ENCODE peak calls at places on chromosomes 3 and 15, in six cellular contexts. One of them, this sample, is unnamed.

GRCh38 chr15:70566047-70566835 is 197.1 kb downstream of the UACA start:
- DNase-seq in mesenchymal stem cell: peak
- DNase-seq in hippocampal formation: no peak
- DNase-seq in H7: peak
- DNase-seq in KBM-7: peak
- DNase-seq in activated T-cell treated with anti-CD3 and anti-CD28 coated beads, Interleukin-2, amount 50 U/mL, for 48 hours: no peak
- DNase-seq in this sample: no peak

GRCh38 chr3:4406746-4407568 is 60.1 kb downstream of the SUMF1 start:
- DNase-seq in KBM-7: no peak
- DNase-seq in H7: no peak
- DNase-seq in hippocampal formation: no peak
- DNase-seq in activated T-cell treated with anti-CD3 and anti-CD28 coated beads, Interleukin-2, amount 50 U/mL, for 48 hours: no peak
- DNase-seq in mesenchymal stem cell: no peak
- DNase-seq in this sample: no peak

GRCh38 chr15:85427286-85428028 is 47.1 kb downstream of the AKAP13 start:
- DNase-seq in activated T-cell treated with anti-CD3 and anti-CD28 coated beads, Interleukin-2, amount 50 U/mL, for 48 hours: no peak
- DNase-seq in mesenchymal stem cell: no peak
- DNase-seq in H7: no peak
- DNase-seq in hippocampal formation: no peak
- DNase-seq in KBM-7: no peak
- DNase-seq in this sample: no peak

GRCh38 chr3:122952509-122952908 is 75.1 kb downstream of the SEMA5B start:
- DNase-seq in H7: peak
- DNase-seq in KBM-7: peak
- DNase-seq in activated T-cell treated with anti-CD3 and anti-CD28 coated beads, Interleukin-2, amount 50 U/mL, for 48 hours: no peak
- DNase-seq in mesenchymal stem cell: no peak
- DNase-seq in hippocampal formation: no peak
- DNase-seq in this sample: no peak

GRCh38 chr3:148992635-148993230 is 1.4 kb downstream of the GYG1 start:
- DNase-seq in H7: peak
- DNase-seq in activated T-cell treated with anti-CD3 and anti-CD28 coated beads, Interleukin-2, amount 50 U/mL, for 48 hours: no peak
- DNase-seq in hippocampal formation: no peak
- DNase-seq in mesenchymal stem cell: no peak
- DNase-seq in KBM-7: no peak
- DNase-seq in this sample: no peak

GRCh38 chr3:187742351-187743171 is 2.7 kb downstream of the BCL6 start:
- DNase-seq in activated T-cell treated with anti-CD3 and anti-CD28 coated beads, Interleukin-2, amount 50 U/mL, for 48 hours: peak
- DNase-seq in KBM-7: peak
- DNase-seq in mesenchymal stem cell: peak
- DNase-seq in H7: peak
- DNase-seq in hippocampal formation: no peak
- DNase-seq in this sample: no peak

GRCh38 chr15:55741592-55742497 is 1.1 kb downstream of the PRTG start:
- DNase-seq in activated T-cell treated with anti-CD3 and anti-CD28 coated beads, Interleukin-2, amount 50 U/mL, for 48 hours: peak
- DNase-seq in KBM-7: peak
- DNase-seq in hippocampal formation: peak
- DNase-seq in mesenchymal stem cell: peak
- DNase-seq in H7: peak
- DNase-seq in this sample: no peak

GRCh38 chr3:122493296-122493695 is 21.4 kb downstream of the KPNA1 start:
- DNase-seq in H7: no peak
- DNase-seq in activated T-cell treated with anti-CD3 and anti-CD28 coated beads, Interleukin-2, amount 50 U/mL, for 48 hours: no peak
- DNase-seq in KBM-7: peak
- DNase-seq in mesenchymal stem cell: peak
- DNase-seq in hippocampal formation: no peak
- DNase-seq in this sample: no peak

GRCh38 chr3:170835346-170835745 is 34.6 kb downstream of the RPL22L1 start:
- DNase-seq in mesenchymal stem cell: peak
- DNase-seq in KBM-7: no peak
- DNase-seq in H7: no peak
- DNase-seq in activated T-cell treated with anti-CD3 and anti-CD28 coated beads, Interleukin-2, amount 50 U/mL, for 48 hours: no peak
- DNase-seq in hippocampal formation: no peak
- DNase-seq in this sample: no peak

GRCh38 chr15:69400850-69401249 is 13.3 kb upstream of the KIF23 start:
- DNase-seq in activated T-cell treated with anti-CD3 and anti-CD28 coated beads, Interleukin-2, amount 50 U/mL, for 48 hours: peak
- DNase-seq in H7: peak
- DNase-seq in mesenchymal stem cell: no peak
- DNase-seq in KBM-7: no peak
- DNase-seq in hippocampal formation: no peak
- DNase-seq in this sample: no peak

GRCh38 chr3:12308517-12308916 is 19.6 kb downstream of the PPARG start:
- DNase-seq in KBM-7: no peak
- DNase-seq in H7: no peak
- DNase-seq in hippocampal formation: no peak
- DNase-seq in mesenchymal stem cell: peak
- DNase-seq in activated T-cell treated with anti-CD3 and anti-CD28 coated beads, Interleukin-2, amount 50 U/mL, for 48 hours: no peak
- DNase-seq in this sample: no peak

GRCh38 chr15:70853855-70854668 is at the start of gene LARP6:
- DNase-seq in H7: peak
- DNase-seq in KBM-7: peak
- DNase-seq in hippocampal formation: peak
- DNase-seq in activated T-cell treated with anti-CD3 and anti-CD28 coated beads, Interleukin-2, amount 50 U/mL, for 48 hours: peak
- DNase-seq in mesenchymal stem cell: peak
- DNase-seq in this sample: no peak

GRCh38 chr3:111864821-111865656 is 6.0 kb downstream of the PHLDB2 start:
- DNase-seq in H7: no peak
- DNase-seq in mesenchymal stem cell: peak
- DNase-seq in hippocampal formation: no peak
- DNase-seq in KBM-7: no peak
- DNase-seq in activated T-cell treated with anti-CD3 and anti-CD28 coated beads, Interleukin-2, amount 50 U/mL, for 48 hours: no peak
- DNase-seq in this sample: no peak

GRCh38 chr15:70762469-70763119 is 764 bp downstream of the UACA start:
- DNase-seq in activated T-cell treated with anti-CD3 and anti-CD28 coated beads, Interleukin-2, amount 50 U/mL, for 48 hours: peak
- DNase-seq in hippocampal formation: no peak
- DNase-seq in mesenchymal stem cell: peak
- DNase-seq in KBM-7: peak
- DNase-seq in H7: peak
- DNase-seq in this sample: no peak

GRCh38 chr15:31803388-31803884 is 226.9 kb upstream of the CHRNA7 start:
- DNase-seq in activated T-cell treated with anti-CD3 and anti-CD28 coated beads, Interleukin-2, amount 50 U/mL, for 48 hours: peak
- DNase-seq in hippocampal formation: no peak
- DNase-seq in mesenchymal stem cell: no peak
- DNase-seq in H7: no peak
- DNase-seq in KBM-7: no peak
- DNase-seq in this sample: no peak

GRCh38 chr3:58625196-58625595 is 41.4 kb downstream of the FAM3D start:
- DNase-seq in hippocampal formation: no peak
- DNase-seq in mesenchymal stem cell: no peak
- DNase-seq in KBM-7: no peak
- DNase-seq in activated T-cell treated with anti-CD3 and anti-CD28 coated beads, Interleukin-2, amount 50 U/mL, for 48 hours: no peak
- DNase-seq in H7: no peak
- DNase-seq in this sample: no peak

GRCh38 chr15:72534522-72534921 is 60.4 kb downstream of the ARIH1 start:
- DNase-seq in mesenchymal stem cell: no peak
- DNase-seq in H7: no peak
- DNase-seq in KBM-7: no peak
- DNase-seq in hippocampal formation: no peak
- DNase-seq in activated T-cell treated with anti-CD3 and anti-CD28 coated beads, Interleukin-2, amount 50 U/mL, for 48 hours: no peak
- DNase-seq in this sample: no peak

GRCh38 chr3:100972867-100973266 is 20.4 kb downstream of the ABI3BP start:
- DNase-seq in hippocampal formation: no peak
- DNase-seq in activated T-cell treated with anti-CD3 and anti-CD28 coated beads, Interleukin-2, amount 50 U/mL, for 48 hours: no peak
- DNase-seq in mesenchymal stem cell: no peak
- DNase-seq in KBM-7: no peak
- DNase-seq in H7: no peak
- DNase-seq in this sample: no peak

GRCh38 chr3:72679540-72680198 is 168.6 kb downstream of the SHQ1 start:
- DNase-seq in hippocampal formation: peak
- DNase-seq in KBM-7: peak
- DNase-seq in H7: no peak
- DNase-seq in mesenchymal stem cell: peak
- DNase-seq in activated T-cell treated with anti-CD3 and anti-CD28 coated beads, Interleukin-2, amount 50 U/mL, for 48 hours: no peak
- DNase-seq in this sample: no peak

GRCh38 chr15:55168350-55168974 is 28.3 kb downstream of the RSL24D1 start:
- DNase-seq in H7: peak
- DNase-seq in KBM-7: peak
- DNase-seq in hippocampal formation: peak
- DNase-seq in activated T-cell treated with anti-CD3 and anti-CD28 coated beads, Interleukin-2, amount 50 U/mL, for 48 hours: peak
- DNase-seq in mesenchymal stem cell: peak
- DNase-seq in this sample: peak

GRCh38 chr3:162491957-162492356 is 995.3 kb downstream of the OTOL1 start:
- DNase-seq in KBM-7: no peak
- DNase-seq in hippocampal formation: no peak
- DNase-seq in mesenchymal stem cell: peak
- DNase-seq in activated T-cell treated with anti-CD3 and anti-CD28 coated beads, Interleukin-2, amount 50 U/mL, for 48 hours: no peak
- DNase-seq in H7: no peak
- DNase-seq in this sample: no peak

GRCh38 chr15:25374143-25374542 is 64.7 kb downstream of the UBE3A start:
- DNase-seq in mesenchymal stem cell: no peak
- DNase-seq in hippocampal formation: no peak
- DNase-seq in KBM-7: no peak
- DNase-seq in H7: no peak
- DNase-seq in activated T-cell treated with anti-CD3 and anti-CD28 coated beads, Interleukin-2, amount 50 U/mL, for 48 hours: no peak
- DNase-seq in this sample: no peak

GRCh38 chr3:34683851-34684250 is 885.4 kb downstream of the PDCD6IP start:
- DNase-seq in activated T-cell treated with anti-CD3 and anti-CD28 coated beads, Interleukin-2, amount 50 U/mL, for 48 hours: peak
- DNase-seq in hippocampal formation: peak
- DNase-seq in mesenchymal stem cell: peak
- DNase-seq in H7: no peak
- DNase-seq in KBM-7: peak
- DNase-seq in this sample: no peak

GRCh38 chr15:65902373-65902772 is 33.1 kb downstream of the RAB11A start:
- DNase-seq in mesenchymal stem cell: peak
- DNase-seq in H7: peak
- DNase-seq in KBM-7: peak
- DNase-seq in hippocampal formation: no peak
- DNase-seq in activated T-cell treated with anti-CD3 and anti-CD28 coated beads, Interleukin-2, amount 50 U/mL, for 48 hours: no peak
- DNase-seq in this sample: no peak

GRCh38 chr3:55571913-55572312 is 84.8 kb upstream of the WNT5A start:
- DNase-seq in mesenchymal stem cell: peak
- DNase-seq in KBM-7: no peak
- DNase-seq in H7: peak
- DNase-seq in activated T-cell treated with anti-CD3 and anti-CD28 coated beads, Interleukin-2, amount 50 U/mL, for 48 hours: no peak
- DNase-seq in hippocampal formation: peak
- DNase-seq in this sample: no peak

GRCh38 chr15:65732698-65733097 is 59.4 kb downstream of the DENND4A start:
- DNase-seq in mesenchymal stem cell: no peak
- DNase-seq in activated T-cell treated with anti-CD3 and anti-CD28 coated beads, Interleukin-2, amount 50 U/mL, for 48 hours: no peak
- DNase-seq in H7: no peak
- DNase-seq in KBM-7: no peak
- DNase-seq in hippocampal formation: no peak
- DNase-seq in this sample: no peak

GRCh38 chr15:29322407-29322806 is 52.8 kb upstream of the NSMCE3 start:
- DNase-seq in mesenchymal stem cell: peak
- DNase-seq in hippocampal formation: no peak
- DNase-seq in KBM-7: no peak
- DNase-seq in activated T-cell treated with anti-CD3 and anti-CD28 coated beads, Interleukin-2, amount 50 U/mL, for 48 hours: no peak
- DNase-seq in H7: no peak
- DNase-seq in this sample: no peak

GRCh38 chr15:71532994-71533393 is 277.4 kb upstream of the NR2E3 start:
- DNase-seq in mesenchymal stem cell: no peak
- DNase-seq in hippocampal formation: no peak
- DNase-seq in activated T-cell treated with anti-CD3 and anti-CD28 coated beads, Interleukin-2, amount 50 U/mL, for 48 hours: no peak
- DNase-seq in KBM-7: peak
- DNase-seq in H7: peak
- DNase-seq in this sample: peak

GRCh38 chr3:111227216-111227615 is 155.6 kb downstream of the NECTIN3 start:
- DNase-seq in activated T-cell treated with anti-CD3 and anti-CD28 coated beads, Interleukin-2, amount 50 U/mL, for 48 hours: no peak
- DNase-seq in hippocampal formation: no peak
- DNase-seq in H7: no peak
- DNase-seq in mesenchymal stem cell: peak
- DNase-seq in KBM-7: no peak
- DNase-seq in this sample: no peak